ENCODE peak calls at places on chromosomes 1 and 21, in five cellular contexts. X is gastrocnemius medialis, W is aorta, E is endothelial cell of umbilical vein, S is cardiac muscle cell. A is an unnamed sample.

GRCh38 chr1:85279463-85280080 is 3.1 kb upstream of the BCL10 start:
- DNase-seq in X (no peak), W (no peak), E (no peak), S (no peak), A (no peak)

GRCh38 chr1:40241372-40241771 is 6.4 kb upstream of the TMCO2 start:
- DNase-seq in X (no peak), W (no peak), E (peak; percentile 27), S (no peak), A (no peak)

GRCh38 chr1:234906654-234907053 is 222.0 kb downstream of the TOMM20 start:
- DNase-seq in X (no peak), W (peak; percentile 37), E (no peak), S (no peak), A (no peak)

GRCh38 chr21:16535100-16535418 is 805.3 kb downstream of the USP25 start:
- DNase-seq in X (peak; percentile 91), W (peak; percentile 84), E (peak; percentile 61), S (no peak), A (peak; percentile 96)

GRCh38 chr1:8866173-8866791 is 12.2 kb downstream of the ENO1 start:
- DNase-seq in X (no peak), W (no peak), E (no peak), S (no peak), A (no peak)

GRCh38 chr1:235998812-235999211 is 66.1 kb downstream of the NID1 start:
- DNase-seq in X (no peak), W (no peak), E (no peak), S (no peak), A (no peak)

GRCh38 chr1:110343249-110343648 is 4.1 kb downstream of the RBM15 start:
- DNase-seq in X (no peak), W (no peak), E (no peak), S (no peak), A (no peak)

GRCh38 chr1:199287632-199288031 is 648.8 kb downstream of the PTPRC start:
- DNase-seq in X (no peak), W (no peak), E (no peak), S (no peak), A (no peak)

GRCh38 chr1:16171314-16172223 is 15.7 kb upstream of the EPHA2 start:
- DNase-seq in X (no peak), W (no peak), E (no peak), S (no peak), A (no peak)

GRCh38 chr1:152924191-152924590 is 15.8 kb downstream of the IVL start:
- DNase-seq in X (no peak), W (no peak), E (no peak), S (no peak), A (no peak)

GRCh38 chr1:178161516-178161915 is 67.6 kb downstream of the RASAL2 start:
- DNase-seq in X (no peak), W (no peak), E (no peak), S (no peak), A (no peak)

GRCh38 chr1:6727535-6727934 is 25.9 kb upstream of the DNAJC11 start:
- DNase-seq in X (peak; percentile 30), W (peak; percentile 87), E (peak; percentile 71), S (peak; percentile 73), A (peak; percentile 24)

GRCh38 chr21:34204021-34204420 is 130.6 kb downstream of the MRPS6 start:
- DNase-seq in X (peak; percentile 51), W (no peak), E (no peak), S (no peak), A (no peak)

GRCh38 chr1:210272666-210273065 is 40.1 kb downstream of the SERTAD4 start:
- DNase-seq in X (no peak), W (no peak), E (no peak), S (no peak), A (no peak)

GRCh38 chr21:46596201-46596600 is 8.7 kb downstream of the S100B start:
- DNase-seq in X (no peak), W (peak; percentile 68), E (no peak), S (no peak), A (no peak)

GRCh38 chr1:234479310-234479559 is 256 bp upstream of the TARBP1 start:
- DNase-seq in X (no peak), W (no peak), E (no peak), S (no peak), A (no peak)

GRCh38 chr1:8089535-8090228 is 63.6 kb upstream of the ERRFI1 start:
- DNase-seq in X (no peak), W (no peak), E (peak; percentile 47), S (no peak), A (no peak)

GRCh38 chr1:109622895-109623294 is 3.3 kb downstream of the AMPD2 start:
- DNase-seq in X (no peak), W (no peak), E (no peak), S (no peak), A (no peak)

GRCh38 chr1:63703661-63704060 is 70.2 kb upstream of the ROR1 start:
- DNase-seq in X (no peak), W (no peak), E (no peak), S (no peak), A (no peak)

GRCh38 chr1:46204406-46204742 is 1.2 kb downstream of the LURAP1 start:
- DNase-seq in X (no peak), W (peak; percentile 78), E (peak; percentile 11), S (no peak), A (no peak)

GRCh38 chr1:222416001-222416791 is 131.7 kb downstream of the HHIPL2 start:
- DNase-seq in X (no peak), W (no peak), E (no peak), S (no peak), A (no peak)

GRCh38 chr1:145887631-145888030 is 2.0 kb upstream of the ANKRD35 start:
- DNase-seq in X (no peak), W (no peak), E (no peak), S (no peak), A (no peak)

GRCh38 chr1:224528900-224529299 is 87.2 kb upstream of the CNIH3 start:
- DNase-seq in X (no peak), W (no peak), E (peak; percentile 84), S (no peak), A (peak; percentile 64)

GRCh38 chr1:198491596-198491995 is 48.9 kb downstream of the ATP6V1G3 start:
- DNase-seq in X (no peak), W (no peak), E (peak; percentile 73), S (no peak), A (no peak)

GRCh38 chr1:6634278-6635052 is 9.8 kb downstream of the THAP3 start:
- DNase-seq in X (peak; percentile 88), W (peak; percentile 85), E (peak; percentile 56), S (peak; percentile 67), A (peak; percentile 31)

GRCh38 chr1:58597076-58597475 is 20.0 kb upstream of the TACSTD2 start:
- DNase-seq in X (no peak), W (no peak), E (no peak), S (no peak), A (no peak)

GRCh38 chr1:44714944-44715571 is 15.9 kb downstream of the RNU5D-1 start:
- DNase-seq in X (peak; percentile 51), W (no peak), E (peak; percentile 73), S (peak; percentile 74), A (peak; percentile 57)

GRCh38 chr21:41168391-41169257 is 664 bp downstream of the BACE2 start:
- DNase-seq in X (peak; percentile 21), W (peak; percentile 88), E (peak; percentile 41), S (peak; percentile 66), A (peak; percentile 79)

GRCh38 chr1:215597961-215598360 is 30.9 kb downstream of the KCTD3 start:
- DNase-seq in X (no peak), W (no peak), E (no peak), S (no peak), A (no peak)

GRCh38 chr1:207822602-207823451 is 71.0 kb downstream of the CD46 start:
- DNase-seq in X (peak; percentile 99), W (peak; percentile 89), E (peak; percentile 30), S (peak; percentile 36), A (no peak)

GRCh38 chr1:9852410-9853301 is 28.9 kb upstream of the CLSTN1 start:
- DNase-seq in X (no peak), W (no peak), E (no peak), S (no peak), A (no peak)

GRCh38 chr21:46038871-46039397 is 57.4 kb downstream of the COL6A1 start:
- DNase-seq in X (peak; percentile 55), W (peak; percentile 93), E (peak; percentile 77), S (no peak), A (peak; percentile 56)

GRCh38 chr1:229537894-229538293 is 20.6 kb downstream of the ABCB10 start:
- DNase-seq in X (no peak), W (no peak), E (no peak), S (no peak), A (no peak)
- H3K36me3 ChIP-seq in X (peaks cover 71% of the 10 kb centered on the region), W (peaks cover 12% of the 10 kb centered on the region), E (peaks cover 9% of the 10 kb centered on the region), S (peaks cover 29% of the 10 kb centered on the region), A (peaks cover 57% of the 10 kb centered on the region)

GRCh38 chr1:25825605-25826004 is 5.9 kb downstream of the MTFR1L start:
- DNase-seq in X (no peak), W (no peak), E (no peak), S (no peak), A (no peak)

GRCh38 chr1:25826571-25826970 is 6.8 kb downstream of the MTFR1L start:
- DNase-seq in X (no peak), W (no peak), E (no peak), S (no peak), A (no peak)

GRCh38 chr1:25831569-25832196 is 11.9 kb downstream of the MTFR1L start:
- DNase-seq in X (no peak), W (no peak), E (no peak), S (no peak), A (no peak)

GRCh38 chr1:25829046-25829445 is 9.3 kb downstream of the MTFR1L start:
- DNase-seq in X (no peak), W (no peak), E (no peak), S (peak; percentile 39), A (no peak)

GRCh38 chr1:25828491-25828890 is 8.7 kb downstream of the MTFR1L start:
- DNase-seq in X (no peak), W (no peak), E (no peak), S (no peak), A (no peak)
- H3K36me3 ChIP-seq in X (peaks cover 75% of the 10 kb centered on the region), W (peaks cover 32% of the 10 kb centered on the region), E (peaks cover 8% of the 10 kb centered on the region), S (peaks cover 56% of the 10 kb centered on the region), A (peaks cover 67% of the 10 kb centered on the region)

DNA sequence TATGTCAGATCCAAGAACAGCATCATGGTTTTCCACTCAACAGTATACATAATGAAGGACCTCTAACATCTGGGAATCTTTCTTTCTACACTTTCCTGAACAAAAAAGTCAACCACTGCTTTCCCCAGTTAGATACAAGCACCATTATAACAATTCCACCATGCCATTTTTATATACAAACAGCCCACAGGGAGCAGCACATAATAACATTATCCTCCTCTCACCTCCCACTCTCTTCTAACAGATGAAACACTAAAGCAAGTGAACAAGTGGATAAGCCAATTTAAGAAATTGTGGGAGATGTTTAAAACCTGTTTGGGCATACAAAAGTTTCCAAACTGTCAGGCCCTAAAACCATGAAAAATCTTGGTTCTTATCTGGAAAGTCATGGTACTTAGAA is 29.4 kb upstream of the PRRC2C start:
- DNase-seq in X (no peak), W (no peak), E (no peak), S (no peak), A (no peak)
- H3K36me3 ChIP-seq in X (no peaks in the 10 kb centered on the region), W (no peaks in the 10 kb centered on the region), E (no peaks in the 10 kb centered on the region), S (no peaks in the 10 kb centered on the region), A (no peaks in the 10 kb centered on the region)

GRCh38 chr1:204431310-204432184 is 19.9 kb upstream of the PPP1R15B start:
- DNase-seq in X (peak; percentile 72), W (peak; percentile 93), E (peak; percentile 75), S (peak; percentile 82), A (peak; percentile 72)
- H3K36me3 ChIP-seq in X (peaks cover 53% of the 10 kb centered on the region), W (peaks cover 4% of the 10 kb centered on the region), E (peaks cover 6% of the 10 kb centered on the region), S (peaks cover 61% of the 10 kb centered on the region), A (peaks cover 7% of the 10 kb centered on the region)

GRCh38 chr1:905071-905749 is 18.5 kb upstream of the SAMD11 start:
- DNase-seq in X (peak; percentile 26), W (peak; percentile 88), E (no peak), S (no peak), A (no peak)
- H3K36me3 ChIP-seq in X (no peaks in the 10 kb centered on the region), W (no peaks in the 10 kb centered on the region), E (no peaks in the 10 kb centered on the region), S (no peaks in the 10 kb centered on the region), A (peaks cover 3% of the 10 kb centered on the region)

GRCh38 chr1:19305880-19306279 is 6.1 kb downstream of the AKR7A2 start:
- DNase-seq in X (no peak), W (no peak), E (no peak), S (no peak), A (no peak)
- H3K36me3 ChIP-seq in X (peaks cover 55% of the 10 kb centered on the region), W (peaks cover 5% of the 10 kb centered on the region), E (peaks cover 8% of the 10 kb centered on the region), S (peaks cover 20% of the 10 kb centered on the region), A (peaks cover 35% of the 10 kb centered on the region)